ENCODE peak calls at places on chromosomes 2 and 18, in seven cellular contexts. E is GM12891, B is K562, P is HepG2, K is H1, U is GM12878, L is SK-N-SH. N is an unnamed sample.

GRCh38 chr2:127228102-127228501 is 8.0 kb upstream of the CYP27C1 start:
- DNase-seq in E (no peak), B (no peak), P (no peak), K (no peak), U (no peak), L (no peak), N (no peak)

GRCh38 chr2:27716301-27717069 is 52.8 kb downstream of the SLC4A1AP start:
- DNase-seq in E (no peak), B (no peak), P (no peak), K (no peak), U (no peak), L (no peak), N (no peak)

GRCh38 chr2:134819334-134819733 is 19.1 kb upstream of the ACMSD start:
- DNase-seq in E (no peak), B (no peak), P (no peak), K (no peak), U (no peak), L (no peak), N (no peak)

GRCh38 chr18:32296851-32297250 is 107.0 kb downstream of the MEP1B start:
- DNase-seq in E (no peak), B (no peak), P (no peak), K (no peak), U (no peak), L (no peak), N (no peak)

GRCh38 chr18:62183578-62184195 is 3.2 kb downstream of the PIGN start:
- DNase-seq in E (no peak), B (peak; percentile 21), P (peak; percentile 44), K (no peak), U (no peak), L (peak; percentile 30), N (no peak)

GRCh38 chr2:191247381-191248057 is 2.3 kb downstream of the MYO1B start:
- DNase-seq in E (no peak), B (no peak), P (peak; percentile 98), K (peak; percentile 13), U (no peak), L (peak; percentile 75), N (no peak)

GRCh38 chr18:59357928-59358327 is 1.1 kb downstream of the LMAN1 start:
- DNase-seq in E (no peak), B (peak; percentile 28), P (peak; percentile 47), K (no peak), U (no peak), L (peak; percentile 8), N (no peak)

GRCh38 chr18:37712776-37713175 is 147.2 kb upstream of the CELF4 start:
- DNase-seq in E (no peak), B (no peak), P (no peak), K (no peak), U (no peak), L (no peak), N (no peak)

GRCh38 chr2:183995632-183996031 is 602.7 kb upstream of the ZNF804A start:
- DNase-seq in E (no peak), B (no peak), P (no peak), K (no peak), U (no peak), L (no peak), N (no peak)

GRCh38 chr2:217907266-217907665 is 95.5 kb downstream of the TNS1 start:
- DNase-seq in E (no peak), B (no peak), P (no peak), K (no peak), U (no peak), L (no peak), N (no peak)

GRCh38 chr2:207692206-207693065 is 19.0 kb upstream of the CCNYL1 start:
- DNase-seq in E (no peak), B (peak; percentile 42), P (peak; percentile 58), K (no peak), U (no peak), L (peak; percentile 59), N (peak; percentile 31)

GRCh38 chr18:64966667-64967066 is 784.1 kb upstream of the CDH7 start:
- DNase-seq in E (no peak), B (no peak), P (no peak), K (no peak), U (no peak), L (peak; percentile 52), N (no peak)

GRCh38 chr2:99552529-99552928 is 62.7 kb upstream of the REV1 start:
- DNase-seq in E (no peak), B (no peak), P (no peak), K (no peak), U (no peak), L (peak; percentile 29), N (no peak)

GRCh38 chr18:55150001-55150400 is 190.7 kb upstream of the CCDC68 start:
- DNase-seq in E (no peak), B (no peak), P (no peak), K (no peak), U (no peak), L (no peak), N (no peak)

GRCh38 chr18:43830905-43831304 is 553.6 kb upstream of the SYT4 start:
- DNase-seq in E (no peak), B (no peak), P (no peak), K (no peak), U (no peak), L (no peak), N (no peak)

GRCh38 chr2:226800941-226801784 is 1.5 kb upstream of the IRS1 start:
- DNase-seq in E (peak; percentile 70), B (peak; percentile 15), P (peak; percentile 79), K (no peak), U (peak; percentile 54), L (peak; percentile 92), N (peak; percentile 67)

GRCh38 chr18:54750350-54750749 is 77.9 kb upstream of the RAB27B start:
- DNase-seq in E (no peak), B (no peak), P (no peak), K (no peak), U (no peak), L (no peak), N (no peak)

GRCh38 chr2:135817466-135817865 is 19.5 kb downstream of the LCT start:
- DNase-seq in E (no peak), B (no peak), P (no peak), K (no peak), U (no peak), L (no peak), N (no peak)

GRCh38 chr18:51399491-51400122 is 202.1 kb upstream of the MEX3C start:
- DNase-seq in E (no peak), B (no peak), P (no peak), K (no peak), U (no peak), L (no peak), N (no peak)

GRCh38 chr18:23357992-23358594 is 95.0 kb upstream of the RIOK3 start:
- DNase-seq in E (no peak), B (no peak), P (no peak), K (no peak), U (no peak), L (no peak), N (no peak)

GRCh38 chr2:162053808-162054155 is 20.2 kb downstream of the DPP4 start:
- DNase-seq in E (no peak), B (no peak), P (no peak), K (no peak), U (no peak), L (no peak), N (no peak)

GRCh38 chr2:158753561-158754302 is 41.4 kb upstream of the DAPL1 start:
- DNase-seq in E (peak; percentile 20), B (peak; percentile 80), P (peak; percentile 62), K (peak; percentile 17), U (no peak), L (peak; percentile 71), N (peak; percentile 22)

GRCh38 chr2:144162652-144163051 is 357.3 kb downstream of the ZEB2 start:
- DNase-seq in E (no peak), B (no peak), P (peak; percentile 35), K (no peak), U (peak; percentile 12), L (no peak), N (no peak)

GRCh38 chr2:75303227-75303626 is 103.9 kb upstream of the TACR1 start:
- DNase-seq in E (no peak), B (no peak), P (no peak), K (no peak), U (no peak), L (no peak), N (no peak)

DNA sequence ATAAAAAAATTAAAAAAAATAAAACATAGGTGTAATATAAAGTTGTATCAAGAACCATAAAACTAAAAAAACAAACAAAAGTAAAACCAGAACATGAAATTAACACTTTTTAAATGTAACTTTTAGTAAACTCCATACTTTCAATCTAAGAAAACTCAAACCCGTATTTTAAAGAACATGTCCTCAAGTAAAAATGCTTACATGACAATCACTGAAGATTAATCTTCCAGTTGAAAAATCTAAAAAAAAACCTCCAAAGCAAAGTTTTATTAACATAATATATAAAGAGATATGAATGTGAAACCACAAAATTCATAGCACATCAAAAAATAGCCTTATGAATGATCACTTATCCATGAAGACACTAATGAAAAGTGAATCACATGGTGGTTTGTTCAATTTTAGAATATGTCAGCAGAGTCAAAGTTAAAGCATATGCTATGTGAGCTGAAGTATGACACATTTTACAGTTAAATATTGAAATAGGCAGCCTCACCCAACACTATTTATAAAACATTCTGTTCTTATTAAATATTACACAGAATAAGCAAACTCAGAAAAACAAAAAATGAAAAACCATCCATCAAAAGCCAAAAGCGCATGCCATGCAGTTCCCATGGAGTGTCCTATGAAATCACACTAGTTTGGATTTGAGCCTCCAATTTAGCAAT is 23.1 kb upstream of the CHAC2 start:
- DNase-seq in E (no peak), B (no peak), P (no peak), K (no peak), U (no peak), L (no peak), N (no peak)
- TF ChIP-seq POLR2AphosphoS5 in E (no peak), B (no peak), P (no peak), K (no peak), U (no peak), L (no peak), N (no peak)

GRCh38 chr2:98212291-98212690 is 125.3 kb downstream of the VWA3B start:
- DNase-seq in E (no peak), B (no peak), P (no peak), K (no peak), U (no peak), L (no peak), N (no peak)
- TF ChIP-seq TAF1 in E (no peak), B (no peak), P (no peak), K (no peak), U (no peak), L (no peak), N (no peak)

GRCh38 chr2:117232305-117232704 is 582.2 kb upstream of the DDX18 start:
- DNase-seq in E (no peak), B (no peak), P (no peak), K (no peak), U (no peak), L (no peak), N (no peak)
- TF ChIP-seq POLR2AphosphoS5 in E (no peak), B (no peak), P (no peak), K (no peak), U (no peak), L (no peak), N (no peak)

DNA sequence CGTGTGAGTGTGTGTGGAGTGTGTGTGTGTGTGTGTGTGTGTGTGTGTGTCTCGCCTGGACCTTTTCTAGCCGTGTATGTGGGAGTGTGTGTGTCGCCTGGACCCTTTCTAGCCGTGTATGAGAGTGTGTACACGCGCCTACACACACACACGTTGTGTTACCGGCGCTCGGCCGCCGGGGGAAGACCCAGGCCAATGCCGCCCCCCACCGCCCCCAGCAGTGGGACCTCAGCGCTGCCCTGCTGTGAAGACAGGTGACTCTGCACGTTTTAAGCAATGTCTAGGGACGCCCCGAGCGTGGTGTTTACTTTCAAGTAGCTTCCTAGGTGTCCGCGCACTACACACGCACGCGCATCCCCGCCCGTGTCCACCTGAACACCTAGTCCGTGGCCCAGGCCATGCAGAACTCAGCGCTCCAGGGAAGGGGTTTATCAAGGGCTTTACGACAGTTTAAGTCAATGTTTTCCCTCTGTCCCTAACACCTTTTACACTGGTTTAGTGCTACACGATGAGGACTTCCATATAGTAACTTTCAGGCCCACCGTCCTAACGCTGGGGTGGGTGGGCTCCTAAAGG is 1.2 kb upstream of the BCL2 start:
- DNase-seq in E (no peak), B (peak; percentile 12), P (peak; percentile 15), K (no peak), U (no peak), L (peak; percentile 58), N (peak; percentile 19)
- TF ChIP-seq TAF1 in E (no peak), B (no peak), P (peak; percentile 29), K (peak; percentile 49), U (no peak), L (no peak), N (no peak)

N was measured in GM12892.